ENCODE peak calls at places on chromosomes 16 and 17, in five cellular contexts. One of them, this sample, is unnamed.

GRCh38 chr16:85861095-85861825 is 37.7 kb upstream of the IRF8 start:
- DNase-seq in sigmoid colon: no peak
- DNase-seq in HepG2: no peak
- DNase-seq in transverse colon: no peak
- DNase-seq in stomach: no peak
- DNase-seq in this sample: no peak

GRCh38 chr16:68936729-68937631 is 93.6 kb downstream of the TANGO6 start:
- DNase-seq in sigmoid colon: no peak
- DNase-seq in HepG2: no peak
- DNase-seq in transverse colon: no peak
- DNase-seq in stomach: no peak
- DNase-seq in this sample: no peak

GRCh38 chr16:88695218-88695617 is 8.9 kb upstream of the SNAI3 start:
- DNase-seq in sigmoid colon: no peak
- DNase-seq in HepG2: no peak
- DNase-seq in transverse colon: no peak
- DNase-seq in stomach: no peak
- DNase-seq in this sample: no peak

GRCh38 chr17:493666-494065 is 141.1 kb upstream of the RPH3AL start:
- DNase-seq in sigmoid colon: no peak
- DNase-seq in HepG2: no peak
- DNase-seq in transverse colon: no peak
- DNase-seq in stomach: no peak
- DNase-seq in this sample: no peak

GRCh38 chr16:12425134-12425941 is 378.3 kb downstream of the CPPED1 start:
- DNase-seq in sigmoid colon: no peak
- DNase-seq in HepG2: peak; percentile 87
- DNase-seq in transverse colon: no peak
- DNase-seq in stomach: no peak
- DNase-seq in this sample: no peak

GRCh38 chr17:43641416-43641815 is 20.3 kb downstream of the MEOX1 start:
- DNase-seq in sigmoid colon: no peak
- DNase-seq in HepG2: no peak
- DNase-seq in transverse colon: no peak
- DNase-seq in stomach: no peak
- DNase-seq in this sample: no peak

GRCh38 chr17:81510798-81511549 is 1.6 kb downstream of the ACTG1 start:
- DNase-seq in sigmoid colon: no peak
- DNase-seq in HepG2: no peak
- DNase-seq in transverse colon: no peak
- DNase-seq in stomach: no peak
- DNase-seq in this sample: no peak

GRCh38 chr17:73798111-73798748 is 154.0 kb upstream of the SDK2 start:
- DNase-seq in sigmoid colon: no peak
- DNase-seq in HepG2: peak; percentile 100
- DNase-seq in transverse colon: peak; percentile 21
- DNase-seq in stomach: peak; percentile 50
- DNase-seq in this sample: no peak

GRCh38 chr16:64180136-64180900 is 941.5 kb downstream of the CDH11 start:
- DNase-seq in sigmoid colon: no peak
- DNase-seq in HepG2: no peak
- DNase-seq in transverse colon: no peak
- DNase-seq in stomach: no peak
- DNase-seq in this sample: no peak

GRCh38 chr17:75822119-75822799 is 21.9 kb downstream of the UNC13D start:
- DNase-seq in sigmoid colon: no peak
- DNase-seq in HepG2: no peak
- DNase-seq in transverse colon: peak; percentile 53
- DNase-seq in stomach: peak; percentile 88
- DNase-seq in this sample: no peak

GRCh38 chr17:75824050-75824552 is 20.1 kb downstream of the UNC13D start:
- DNase-seq in sigmoid colon: no peak
- DNase-seq in HepG2: no peak
- DNase-seq in transverse colon: no peak
- DNase-seq in stomach: no peak
- DNase-seq in this sample: no peak

GRCh38 chr17:75822800-75823166 is 21.4 kb downstream of the UNC13D start:
- DNase-seq in sigmoid colon: no peak
- DNase-seq in HepG2: no peak
- DNase-seq in transverse colon: no peak
- DNase-seq in stomach: no peak
- DNase-seq in this sample: no peak

GRCh38 chr17:75824591-75825518 is 19.3 kb downstream of the UNC13D start:
- DNase-seq in sigmoid colon: peak; percentile 57
- DNase-seq in HepG2: no peak
- DNase-seq in transverse colon: no peak
- DNase-seq in stomach: no peak
- DNase-seq in this sample: peak; percentile 77

GRCh38 chr17:75823257-75824041 is 20.8 kb downstream of the UNC13D start:
- DNase-seq in sigmoid colon: no peak
- DNase-seq in HepG2: no peak
- DNase-seq in transverse colon: no peak
- DNase-seq in stomach: no peak
- DNase-seq in this sample: peak; percentile 78
- TF ChIP-seq POLR2AphosphoS5 in sigmoid colon: no peak
- TF ChIP-seq POLR2AphosphoS5 in HepG2: no peak
- TF ChIP-seq POLR2AphosphoS5 in transverse colon: no peak
- TF ChIP-seq POLR2AphosphoS5 in stomach: no peak
- TF ChIP-seq POLR2AphosphoS5 in this sample: no peak

GRCh38 chr17:58591455-58591854 is 77.0 kb upstream of the MTMR4 start:
- DNase-seq in sigmoid colon: no peak
- DNase-seq in HepG2: no peak
- DNase-seq in transverse colon: no peak
- DNase-seq in stomach: no peak
- DNase-seq in this sample: no peak

GRCh38 chr17:58593121-58593520 is 78.7 kb upstream of the MTMR4 start:
- DNase-seq in sigmoid colon: no peak
- DNase-seq in HepG2: no peak
- DNase-seq in transverse colon: no peak
- DNase-seq in stomach: no peak
- DNase-seq in this sample: no peak

GRCh38 chr17:58590377-58590776 is 75.9 kb upstream of the MTMR4 start:
- DNase-seq in sigmoid colon: peak; percentile 5
- DNase-seq in HepG2: no peak
- DNase-seq in transverse colon: no peak
- DNase-seq in stomach: no peak
- DNase-seq in this sample: no peak

DNA sequence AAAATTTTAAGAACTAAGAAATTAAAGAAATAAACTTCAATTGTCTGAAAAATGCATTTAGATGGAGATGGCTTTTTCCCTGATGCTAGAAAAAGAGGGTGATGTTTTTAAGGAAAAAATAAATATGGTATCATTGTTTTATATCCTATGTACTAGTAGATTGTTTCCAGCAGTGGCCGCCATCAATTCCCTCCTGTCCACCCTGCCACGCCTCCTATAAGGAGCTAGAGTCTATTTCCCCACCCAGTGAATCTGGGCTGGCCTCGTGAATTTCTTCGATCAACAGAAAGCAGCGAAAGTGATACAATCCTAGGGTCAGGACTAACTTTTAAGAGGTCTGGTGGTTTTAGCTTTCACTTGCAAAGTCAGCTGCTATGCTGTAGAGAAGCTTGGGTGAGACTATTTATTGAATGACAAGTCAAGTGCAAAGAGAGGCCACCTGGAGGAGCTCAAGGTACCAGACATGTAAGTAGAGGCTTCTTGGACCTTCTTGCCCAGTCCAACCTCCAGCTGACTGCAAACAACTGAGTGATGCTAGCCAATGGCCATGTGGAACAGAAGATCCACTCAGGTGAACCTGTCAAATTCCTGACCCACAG is 80.9 kb upstream of the MTMR4 start:
- DNase-seq in sigmoid colon: peak; percentile 28
- DNase-seq in HepG2: no peak
- DNase-seq in transverse colon: no peak
- DNase-seq in stomach: no peak
- DNase-seq in this sample: no peak
- TF ChIP-seq CTCF in sigmoid colon: no peak
- TF ChIP-seq CTCF in HepG2: no peak
- TF ChIP-seq CTCF in transverse colon: no peak
- TF ChIP-seq CTCF in stomach: no peak
- TF ChIP-seq CTCF in this sample: no peak

GRCh38 chr17:6541886-6542285 is 14.5 kb downstream of the PITPNM3 start:
- DNase-seq in sigmoid colon: no peak
- DNase-seq in HepG2: no peak
- DNase-seq in transverse colon: no peak
- DNase-seq in stomach: no peak
- DNase-seq in this sample: no peak
- TF ChIP-seq EP300 in sigmoid colon: no peak
- TF ChIP-seq EP300 in HepG2: no peak
- TF ChIP-seq EP300 in transverse colon: no peak
- TF ChIP-seq EP300 in stomach: no peak
- TF ChIP-seq EP300 in this sample: no peak

GRCh38 chr17:63680700-63681099 is 19.2 kb downstream of the LIMD2 start:
- DNase-seq in sigmoid colon: no peak
- DNase-seq in HepG2: no peak
- DNase-seq in transverse colon: no peak
- DNase-seq in stomach: no peak
- DNase-seq in this sample: no peak

GRCh38 chr17:63675231-63675606 is 24.7 kb downstream of the LIMD2 start:
- DNase-seq in sigmoid colon: no peak
- DNase-seq in HepG2: no peak
- DNase-seq in transverse colon: no peak
- DNase-seq in stomach: no peak
- DNase-seq in this sample: no peak

GRCh38 chr17:63679214-63679613 is 20.7 kb downstream of the LIMD2 start:
- DNase-seq in sigmoid colon: no peak
- DNase-seq in HepG2: no peak
- DNase-seq in transverse colon: no peak
- DNase-seq in stomach: no peak
- DNase-seq in this sample: no peak

GRCh38 chr17:63676540-63676933 is 23.4 kb downstream of the LIMD2 start:
- DNase-seq in sigmoid colon: no peak
- DNase-seq in HepG2: no peak
- DNase-seq in transverse colon: no peak
- DNase-seq in stomach: no peak
- DNase-seq in this sample: no peak

DNA sequence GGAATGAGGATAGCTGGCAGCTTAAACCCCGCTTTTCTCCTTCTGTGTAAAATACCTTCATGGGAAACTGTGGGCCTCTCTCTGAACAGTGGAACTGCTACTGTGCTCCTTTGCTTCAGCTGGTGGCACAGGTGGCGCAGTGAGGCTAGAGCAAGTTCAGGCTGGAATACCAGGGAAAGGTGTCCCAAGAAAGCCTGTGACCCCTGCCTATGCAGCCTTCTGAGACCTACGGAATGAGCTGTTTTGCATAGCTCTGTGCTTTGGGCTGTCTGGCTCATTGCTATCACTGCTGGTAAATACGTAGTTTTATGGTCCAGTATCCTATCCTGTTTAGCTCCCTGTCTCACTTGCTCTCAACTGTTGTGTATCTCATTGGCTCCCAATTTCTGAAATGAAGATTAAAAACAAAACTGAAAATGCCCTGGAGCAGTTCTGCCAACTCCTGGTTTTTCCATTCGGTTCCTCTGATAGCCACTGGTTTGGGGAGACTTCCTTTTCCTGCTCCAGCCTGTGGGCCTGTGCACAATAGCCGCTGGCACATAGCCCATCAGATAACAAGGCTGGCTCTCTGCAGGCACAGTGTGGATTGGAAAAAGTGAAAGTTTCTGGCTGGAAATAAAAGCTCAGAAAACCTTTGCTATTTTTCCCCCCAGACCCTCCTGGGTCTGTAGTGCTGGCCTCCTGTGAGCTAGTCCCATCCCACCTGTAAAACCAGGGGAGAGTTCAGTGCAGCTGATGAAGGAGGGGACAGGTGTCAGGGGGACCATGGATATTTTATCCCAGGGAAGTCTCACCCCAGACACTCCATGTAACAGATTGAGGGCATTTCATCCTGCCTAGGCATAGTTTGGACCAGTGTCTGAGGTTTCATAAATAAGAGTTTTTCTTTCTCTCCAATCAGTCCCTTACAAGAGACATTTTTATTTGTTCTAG is 24.1 kb downstream of the LIMD2 start:
- DNase-seq in sigmoid colon: peak; percentile 84
- DNase-seq in HepG2: peak; percentile 83
- DNase-seq in transverse colon: peak; percentile 86
- DNase-seq in stomach: peak; percentile 93
- DNase-seq in this sample: peak; percentile 76
- TF ChIP-seq POLR2AphosphoS5 in sigmoid colon: peak; percentile 69
- TF ChIP-seq POLR2AphosphoS5 in HepG2: no peak
- TF ChIP-seq POLR2AphosphoS5 in transverse colon: peak; percentile 74
- TF ChIP-seq POLR2AphosphoS5 in stomach: peak; percentile 85
- TF ChIP-seq POLR2AphosphoS5 in this sample: peak; percentile 16

GRCh38 chr17:5583426-5584382 is 605 bp downstream of the NLRP1 start:
- DNase-seq in sigmoid colon: no peak
- DNase-seq in HepG2: no peak
- DNase-seq in transverse colon: no peak
- DNase-seq in stomach: no peak
- DNase-seq in this sample: no peak
- TF ChIP-seq CTCF in sigmoid colon: no peak
- TF ChIP-seq CTCF in HepG2: no peak
- TF ChIP-seq CTCF in transverse colon: no peak
- TF ChIP-seq CTCF in stomach: no peak
- TF ChIP-seq CTCF in this sample: no peak

DNA sequence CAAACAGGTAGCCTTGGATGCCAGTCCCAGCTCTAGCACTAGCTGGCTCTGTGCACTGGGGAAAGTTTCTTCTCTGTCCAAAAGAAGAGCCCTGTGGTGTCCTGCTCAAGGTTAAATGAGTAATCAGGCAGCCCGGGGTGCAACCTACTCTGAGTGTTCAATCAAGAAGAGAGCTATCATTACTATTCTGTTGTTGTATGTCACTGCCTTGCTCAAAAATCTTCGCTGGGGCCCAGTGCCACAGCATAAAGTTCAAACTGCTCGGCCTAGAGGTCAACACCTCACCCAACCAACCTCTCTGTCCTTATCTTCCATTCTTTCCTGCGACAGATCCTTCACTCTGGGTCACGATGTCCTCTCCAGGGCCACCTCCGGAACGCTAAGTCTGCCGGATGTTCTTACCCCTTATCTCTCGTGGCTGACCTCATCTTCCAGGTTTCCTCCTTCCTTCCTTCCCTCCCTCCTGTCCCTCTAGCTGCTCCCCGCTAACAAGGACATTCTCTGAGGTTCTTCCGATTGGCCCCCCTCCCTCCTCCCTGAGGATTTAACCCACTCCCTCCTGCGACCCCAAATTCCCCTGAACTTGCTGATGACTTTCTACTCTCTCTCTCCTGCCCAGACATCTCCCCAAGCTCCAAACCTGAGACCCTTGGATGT is 4.4 kb downstream of the FDXR start:
- DNase-seq in sigmoid colon: no peak
- DNase-seq in HepG2: no peak
- DNase-seq in transverse colon: no peak
- DNase-seq in stomach: no peak
- DNase-seq in this sample: no peak
- TF ChIP-seq EP300 in sigmoid colon: no peak
- TF ChIP-seq EP300 in HepG2: no peak
- TF ChIP-seq EP300 in transverse colon: no peak
- TF ChIP-seq EP300 in stomach: no peak
- TF ChIP-seq EP300 in this sample: no peak

GRCh38 chr17:35433075-35433894 is 985 bp upstream of the SLFN12 start:
- DNase-seq in sigmoid colon: peak; percentile 93
- DNase-seq in HepG2: peak; percentile 81
- DNase-seq in transverse colon: peak; percentile 62
- DNase-seq in stomach: peak; percentile 69
- DNase-seq in this sample: peak; percentile 80
- TF ChIP-seq POLR2AphosphoS5 in sigmoid colon: no peak
- TF ChIP-seq POLR2AphosphoS5 in HepG2: no peak
- TF ChIP-seq POLR2AphosphoS5 in transverse colon: no peak
- TF ChIP-seq POLR2AphosphoS5 in stomach: peak; percentile 62
- TF ChIP-seq POLR2AphosphoS5 in this sample: no peak